ENCODE peak calls at places on chromosomes 11 and 22, in four cellular contexts. S, J, E and N are unnamed samples. For H3K4me1 and H3K36me3, the result is how much of the 10 kb centered on the place peaks cover.

GRCh38 chr22:17964153-17964552 is 60.2 kb downstream of the MICAL3 start:
- DNase-seq in J (no peak), E (no peak), S (no peak), N (no peak)

GRCh38 chr11:44430140-44430539 is 120.2 kb upstream of the ALX4 start:
- DNase-seq in S (no peak), E (no peak), J (no peak), N (no peak)

GRCh38 chr11:46121724-46122477 is 647 bp upstream of the PHF21A start:
- DNase-seq in J (peak), S (peak), E (peak), N (no peak)

GRCh38 chr11:44624761-44625221 is 59.3 kb downstream of the CD82 start:
- DNase-seq in E (no peak), J (no peak), S (no peak), N (no peak)

GRCh38 chr11:129854229-129854805 is 38.7 kb downstream of the TMEM45B start:
- DNase-seq in J (no peak), E (no peak), S (no peak), N (no peak)

GRCh38 chr22:47069270-47069669 is 306.8 kb downstream of the TBC1D22A start:
- DNase-seq in J (no peak), S (no peak), E (no peak), N (no peak)

GRCh38 chr22:35448552-35448922 is 48.6 kb downstream of the MCM5 start:
- DNase-seq in S (no peak), J (no peak), E (no peak), N (no peak)

GRCh38 chr11:44096360-44097188 is 1.1 kb downstream of the EXT2 start:
- DNase-seq in S (no peak), E (no peak), J (no peak), N (no peak)

GRCh38 chr11:24880962-24881361 is 384.1 kb downstream of the LUZP2 start:
- DNase-seq in J (no peak), E (no peak), S (no peak), N (no peak)

GRCh38 chr22:33210129-33210784 is 152.1 kb upstream of the SYN3 start:
- DNase-seq in J (peak), S (peak), E (peak), N (no peak)

GRCh38 chr22:38270091-38270972 is 2.5 kb downstream of the TMEM184B start:
- DNase-seq in E (no peak), J (no peak), S (no peak), N (no peak)

GRCh38 chr22:46129390-46130041 is 20.8 kb upstream of the PPARA start:
- DNase-seq in J (no peak), E (no peak), S (no peak), N (no peak)

GRCh38 chr11:76793834-76794291 is 10.7 kb downstream of the TSKU start:
- DNase-seq in J (no peak), S (no peak), E (no peak), N (no peak)

GRCh38 chr11:105168457-105168856 is 28.9 kb upstream of the CARD18 start:
- DNase-seq in E (no peak), S (no peak), J (no peak), N (no peak)

GRCh38 chr11:11724994-11725393 is 103.2 kb upstream of the GALNT18 start:
- DNase-seq in S (no peak), E (no peak), J (no peak), N (no peak)

GRCh38 chr11:15412054-15412453 is 297.3 kb downstream of the INSC start:
- DNase-seq in E (no peak), J (no peak), S (no peak), N (no peak)

GRCh38 chr11:33027233-33027632 is 11.6 kb downstream of the DEPDC7 start:
- DNase-seq in J (no peak), E (no peak), S (no peak), N (no peak)

GRCh38 chr11:19276859-19277808 is 36.4 kb upstream of the E2F8 start:
- DNase-seq in E (no peak), J (no peak), S (no peak), N (no peak)

GRCh38 chr11:124725719-124726105 is 14.0 kb upstream of the NRGN start:
- DNase-seq in S (no peak), J (peak), E (no peak), N (no peak)

GRCh38 chr11:26527685-26528084 is 44.4 kb downstream of the MUC15 start:
- DNase-seq in E (no peak), J (no peak), S (no peak), N (no peak)

GRCh38 chr11:2842876-2843275 is 42.7 kb downstream of the CDKN1C start:
- DNase-seq in E (no peak), S (no peak), J (no peak), N (no peak)

GRCh38 chr11:115758011-115758410 is 253.8 kb upstream of the CADM1 start:
- DNase-seq in S (no peak), J (no peak), E (no peak), N (no peak)

GRCh38 chr22:17874231-17874630 is 100.0 kb upstream of the BID start:
- DNase-seq in S (no peak), E (no peak), J (no peak), N (no peak)

GRCh38 chr11:15742626-15743243 is 613.6 kb downstream of the SOX6 start:
- DNase-seq in S (no peak), J (no peak), E (no peak), N (no peak)

DNA sequence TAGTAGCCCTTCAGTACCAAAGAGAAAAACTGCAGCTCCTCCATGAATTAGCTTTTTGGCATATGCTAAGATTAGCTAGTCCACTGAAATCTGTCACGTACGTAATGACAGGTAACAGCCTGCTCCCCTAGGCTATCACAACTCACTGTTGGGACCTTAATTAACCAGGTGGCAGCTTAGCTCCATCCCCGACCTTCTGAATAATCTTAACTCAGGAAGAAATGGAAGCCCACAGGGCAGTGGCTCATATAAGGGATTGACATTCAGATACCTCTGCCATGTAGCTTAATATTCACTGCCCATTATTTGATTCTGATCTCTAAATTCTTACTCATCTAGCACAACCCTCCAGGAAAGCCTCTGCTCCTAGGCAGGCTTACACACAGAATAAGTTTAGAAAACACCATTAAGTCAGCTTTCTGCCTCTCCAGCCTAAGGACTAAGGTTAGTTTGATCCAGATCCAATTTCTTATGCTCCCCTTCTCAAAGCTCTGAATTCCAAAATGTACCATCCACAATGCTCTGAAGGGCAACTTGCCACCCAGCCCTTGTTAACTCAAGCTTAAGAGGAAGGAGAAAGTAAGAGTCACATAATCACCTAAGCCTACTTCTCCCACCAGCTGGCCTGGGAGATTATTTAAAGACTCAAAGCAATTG is 5.0 kb downstream of the HSPA8 start:
- DNase-seq in S (no peak), J (no peak), E (no peak), N (no peak)
- H3K4me1 ChIP-seq in S (half or more), J (under half), E (under half), N (under half)

GRCh38 chr11:384511-384910 is 9.5 kb upstream of the PKP3 start:
- DNase-seq in E (no peak), S (no peak), J (no peak), N (no peak)
- H3K36me3 ChIP-seq in E (under half), S (under half), J (under half), N (under half)

DNA sequence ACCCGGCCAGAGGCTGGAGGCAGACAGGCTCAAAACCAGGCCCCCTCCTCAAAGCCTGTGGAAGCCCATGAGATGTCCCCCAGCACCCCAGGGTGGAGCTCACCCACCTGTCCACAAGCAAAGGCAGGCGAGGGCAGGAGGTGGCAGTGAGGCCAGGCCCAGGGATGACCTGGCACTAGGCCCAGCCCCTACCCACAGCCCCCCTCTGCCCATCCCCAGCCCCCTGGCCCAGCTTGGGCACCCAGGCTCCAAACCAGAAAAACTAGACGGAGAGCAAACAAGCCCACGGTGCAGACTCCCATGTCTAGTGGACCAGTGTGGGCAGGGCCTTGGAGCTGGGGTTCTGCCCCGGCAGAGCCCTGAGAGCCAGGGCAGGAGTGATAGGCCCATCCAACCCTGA is 17.0 kb upstream of the TBX1 start:
- DNase-seq in S (no peak), E (no peak), J (no peak), N (no peak)
- H3K4me1 ChIP-seq in S (under half), E (under half), J (under half), N (under half)

GRCh38 chr22:50205781-50206569 is 5.2 kb downstream of the SELENOO start:
- DNase-seq in E (no peak), S (no peak), J (no peak), N (no peak)

GRCh38 chr22:50208430-50208938 is 7.7 kb downstream of the SELENOO start:
- DNase-seq in J (no peak), E (no peak), S (no peak), N (no peak)

GRCh38 chr22:50207383-50208031 is 6.7 kb downstream of the SELENOO start:
- DNase-seq in J (no peak), S (no peak), E (no peak), N (no peak)

GRCh38 chr22:50208939-50209892 is 8.4 kb downstream of the SELENOO start:
- DNase-seq in S (no peak), E (no peak), J (no peak), N (no peak)

GRCh38 chr22:50206599-50206998 is 5.8 kb downstream of the SELENOO start:
- DNase-seq in J (peak), E (peak), S (no peak), N (no peak)
- H3K36me3 ChIP-seq in J (under half), E (under half), S (under half), N (under half)

DNA sequence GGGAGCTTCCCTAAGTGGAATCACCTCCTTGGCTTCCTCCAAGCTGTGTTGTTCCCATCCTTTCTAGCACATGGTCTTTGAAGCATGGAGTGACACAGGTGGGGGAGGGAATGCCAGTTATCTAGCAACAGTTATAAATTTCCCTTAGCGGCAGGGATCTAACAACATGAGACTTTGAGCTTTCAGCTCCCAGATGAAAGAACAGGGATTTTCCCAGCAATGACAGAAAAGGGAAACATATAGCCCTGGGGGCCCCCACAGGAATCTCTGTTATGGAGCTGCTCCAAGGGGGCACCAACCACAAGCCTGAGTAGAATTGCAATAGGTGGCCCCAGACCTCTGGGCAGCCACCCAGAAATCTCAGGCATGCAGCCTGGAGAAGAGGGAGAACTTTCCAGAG is 163.0 kb downstream of the GRIK4 start:
- DNase-seq in S (no peak), J (peak), E (no peak), N (no peak)
- H3K4me1 ChIP-seq in S (under half), J (under half), E (under half), N (under half)

DNA sequence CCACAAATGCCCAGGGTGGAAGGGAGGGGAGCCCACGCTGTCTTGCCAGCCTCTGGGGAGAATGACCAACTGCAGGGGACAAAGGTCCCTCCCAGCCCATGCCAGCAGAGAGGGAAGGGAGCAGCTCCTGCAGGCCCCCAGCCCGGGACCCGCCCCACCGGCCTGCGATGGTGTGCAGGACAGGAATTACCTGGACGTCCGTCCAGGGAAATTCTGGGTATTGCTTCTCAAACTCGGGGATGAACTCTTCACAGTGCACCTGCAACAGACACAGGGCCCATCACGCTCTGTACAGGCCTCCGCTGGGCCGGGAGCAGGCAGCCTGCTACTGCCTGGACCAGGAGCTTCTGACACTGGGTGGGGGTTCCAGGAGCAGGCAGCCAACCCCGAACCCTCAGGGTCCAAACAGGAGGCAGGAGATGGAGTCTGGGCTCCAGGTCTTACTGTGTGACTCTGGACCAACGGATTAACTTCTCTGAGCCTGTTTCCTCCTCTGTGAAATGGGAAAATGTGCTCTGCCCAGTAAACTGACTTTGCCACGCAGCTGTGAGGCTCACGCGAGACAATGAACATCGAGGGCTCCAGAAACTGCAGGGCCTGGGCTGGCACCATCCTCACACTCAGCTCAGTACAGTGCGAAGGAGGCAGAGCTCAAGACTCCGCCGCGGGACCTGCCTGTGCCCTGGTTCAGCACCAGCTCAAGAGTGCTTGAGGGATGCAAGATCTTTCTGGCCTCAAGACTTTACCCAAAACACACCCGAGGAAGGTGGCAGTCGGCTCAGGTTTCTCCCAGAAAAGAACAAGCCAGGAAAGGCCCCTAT is 17.4 kb downstream of the TTLL12 start:
- DNase-seq in J (no peak), S (no peak), E (no peak), N (no peak)
- H3K36me3 ChIP-seq in J (under half), S (under half), E (under half), N (under half)

GRCh38 chr11:96391698-96392307 is 2.0 kb downstream of the JRKL start:
- DNase-seq in S (no peak), E (no peak), J (no peak), N (no peak)

GRCh38 chr11:96394773-96395172 is 5.0 kb downstream of the JRKL start:
- DNase-seq in E (no peak), S (no peak), J (no peak), N (no peak)

GRCh38 chr11:96390403-96390830 is 604 bp downstream of the JRKL start:
- DNase-seq in E (no peak), J (peak), S (no peak), N (no peak)

GRCh38 chr11:96396637-96397036 is 6.8 kb downstream of the JRKL start:
- DNase-seq in E (no peak), S (no peak), J (no peak), N (no peak)

DNA sequence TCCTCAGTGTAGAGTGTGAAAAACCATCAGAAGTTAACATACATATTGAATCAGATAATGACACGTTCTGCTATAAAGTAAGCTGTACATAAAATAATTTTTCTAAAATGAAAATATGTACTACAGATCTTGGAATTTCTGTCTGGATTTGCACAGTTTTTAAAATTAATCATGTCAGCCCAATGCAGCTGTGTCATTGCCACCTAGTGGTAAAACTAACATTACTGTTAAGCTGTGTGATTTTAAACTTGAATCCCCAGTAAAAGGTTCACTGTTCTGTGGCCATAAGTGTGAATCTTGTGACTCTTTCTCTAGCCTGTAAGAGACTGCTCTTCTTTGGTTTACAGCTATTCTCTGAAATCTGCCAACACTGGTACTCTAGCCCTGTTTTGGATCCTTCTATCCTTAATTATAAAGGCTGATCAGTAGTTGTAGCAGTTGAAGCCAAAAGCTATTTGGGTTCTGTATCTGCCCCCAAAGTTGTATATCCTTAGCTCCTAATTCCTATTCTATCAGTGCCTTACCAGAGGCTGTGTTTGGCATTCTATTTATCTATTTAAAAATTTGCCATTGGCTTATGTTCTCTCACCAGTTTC is 4.0 kb downstream of the JRKL start:
- DNase-seq in E (peak), S (peak), J (peak), N (no peak)
- H3K4me1 ChIP-seq in E (under half), S (under half), J (under half), N (under half)

GRCh38 chr11:119835804-119836203 is 106.8 kb upstream of the NECTIN1 start:
- DNase-seq in E (no peak), J (no peak), S (no peak), N (no peak)
- H3K36me3 ChIP-seq in E (under half), J (under half), S (under half), N (under half)

DNA sequence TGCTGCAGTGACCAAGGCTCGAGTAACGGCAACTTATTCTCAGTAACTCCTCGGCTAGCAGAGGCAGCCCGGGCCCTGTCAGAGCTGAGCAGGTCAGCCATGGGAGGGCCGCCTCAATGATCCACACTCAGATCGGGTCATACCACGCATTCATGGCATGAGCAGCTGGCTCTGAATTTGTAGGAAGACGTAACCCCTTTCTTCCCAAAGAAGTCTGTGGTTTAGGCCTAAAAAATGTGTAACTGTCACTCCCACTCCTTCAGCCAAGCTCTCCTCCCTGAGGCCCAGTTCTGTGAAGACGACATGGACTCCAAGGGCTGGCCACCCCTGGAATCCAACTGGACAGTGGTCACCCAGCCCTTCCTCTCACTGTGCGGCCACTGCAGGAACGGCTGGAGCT is 30.0 kb downstream of the PPP2R1B start:
- DNase-seq in J (peak), E (no peak), S (no peak), N (no peak)
- H3K4me1 ChIP-seq in J (half or more), E (under half), S (under half), N (half or more)